ENCODE peak calls at places on chromosomes 1 and 21, in ten cellular contexts. B, E, S, R, T, P, G, Z, O and X are unnamed samples.

GRCh38 chr1:72283204-72284083 is 1.1 kb upstream of the NEGR1 start:
- DNase-seq in Z (peak), T (peak), R (peak), E (no peak), O (peak), S (peak), B (peak), G (peak), P (peak), X (peak)

GRCh38 chr1:154157520-154158306 is 2.8 kb upstream of the NUP210L start:
- DNase-seq in G (no peak), Z (no peak), E (peak), B (no peak), P (no peak), S (peak), T (no peak), O (no peak), R (no peak), X (no peak)

GRCh38 chr1:7972285-7972684 is 10.8 kb downstream of the PARK7 start:
- DNase-seq in B (no peak), Z (no peak), P (no peak), E (no peak), O (no peak), G (no peak), T (no peak), S (no peak), R (no peak), X (no peak)

GRCh38 chr1:5067251-5067650 is 412.8 kb downstream of the AJAP1 start:
- DNase-seq in R (no peak), P (no peak), B (no peak), S (no peak), O (no peak), G (no peak), Z (no peak), T (no peak), E (no peak), X (no peak)

GRCh38 chr1:82366694-82367093 is 566.0 kb downstream of the ADGRL2 start:
- DNase-seq in P (no peak), T (no peak), E (no peak), Z (no peak), G (no peak), R (no peak), B (no peak), S (no peak), O (no peak), X (no peak)

GRCh38 chr1:169557131-169557530 is 29.1 kb downstream of the F5 start:
- DNase-seq in Z (no peak), E (no peak), T (no peak), G (no peak), P (no peak), S (no peak), R (no peak), O (no peak), B (no peak), X (no peak)

GRCh38 chr1:180167021-180167701 is 12.5 kb downstream of the QSOX1 start:
- DNase-seq in G (no peak), S (no peak), T (no peak), O (no peak), P (no peak), R (peak), E (no peak), Z (no peak), B (no peak), X (peak)

GRCh38 chr1:82160036-82160435 is 359.3 kb downstream of the ADGRL2 start:
- DNase-seq in Z (no peak), B (no peak), E (no peak), S (no peak), O (peak), R (no peak), P (no peak), T (peak), G (no peak), X (no peak)

GRCh38 chr1:157496121-157496526 is 56.2 kb downstream of the FCRL5 start:
- DNase-seq in Z (peak), S (peak), R (no peak), P (no peak), T (peak), E (peak), O (peak), G (peak), B (no peak), X (peak)

GRCh38 chr1:24351918-24352637 is 32.9 kb downstream of the GRHL3 start:
- DNase-seq in E (no peak), P (no peak), G (peak), Z (no peak), S (no peak), B (no peak), T (peak), O (peak), R (no peak), X (no peak)

GRCh38 chr1:174230399-174230798 is 71.1 kb downstream of the RABGAP1L start:
- DNase-seq in O (peak), R (no peak), B (no peak), G (no peak), T (peak), Z (no peak), P (no peak), E (no peak), S (no peak), X (no peak)

GRCh38 chr1:26696645-26697440 is 1.0 kb downstream of the ARID1A start:
- DNase-seq in S (peak), R (peak), T (peak), Z (no peak), B (peak), E (peak), P (peak), O (no peak), G (peak), X (peak)

GRCh38 chr1:182086620-182087019 is 25.1 kb upstream of the ZNF648 start:
- DNase-seq in Z (no peak), T (no peak), O (no peak), R (no peak), G (no peak), B (no peak), E (no peak), S (no peak), P (no peak), X (no peak)

GRCh38 chr1:17606826-17607440 is 67.4 kb downstream of the ARHGEF10L start:
- DNase-seq in P (peak), S (peak), Z (peak), G (peak), B (peak), R (peak), T (peak), O (peak), E (peak), X (peak)

GRCh38 chr1:29591601-29592260 is 355.4 kb downstream of the PTPRU start:
- DNase-seq in E (no peak), G (no peak), P (no peak), B (no peak), T (no peak), O (no peak), Z (no peak), S (no peak), R (no peak), X (no peak)

GRCh38 chr1:101198842-101199636 is 37.8 kb upstream of the S1PR1 start:
- DNase-seq in P (no peak), O (no peak), Z (no peak), S (no peak), B (no peak), G (no peak), T (no peak), R (no peak), E (no peak), X (no peak)

GRCh38 chr1:145845514-145846161 is at the start of gene NUDT17:
- DNase-seq in B (peak), P (peak), G (peak), O (peak), Z (peak), R (peak), E (peak), T (peak), S (peak), X (peak)

GRCh38 chr1:153543738-153544135 is 1.9 kb downstream of the S100A4 start:
- DNase-seq in E (no peak), T (no peak), P (no peak), O (no peak), G (no peak), B (no peak), R (no peak), S (no peak), Z (no peak), X (no peak)

GRCh38 chr1:97006044-97006676 is 284.6 kb downstream of the PTBP2 start:
- DNase-seq in P (no peak), R (no peak), T (peak), E (no peak), S (peak), B (no peak), G (peak), Z (no peak), O (peak), X (no peak)

GRCh38 chr21:28540514-28540913 is 452.2 kb downstream of the LTN1 start:
- DNase-seq in E (no peak), B (no peak), P (no peak), T (peak), Z (no peak), R (no peak), S (no peak), G (no peak), O (peak), X (no peak)

GRCh38 chr21:42446531-42446930 is 42.8 kb downstream of the UBASH3A start:
- DNase-seq in T (no peak), G (no peak), S (no peak), O (no peak), P (no peak), Z (no peak), B (no peak), R (no peak), E (no peak), X (no peak)